ENCODE peak calls at places on chromosome 22, in nine cellular contexts. I, K, X, D, V, B, Y, G and J are unnamed samples.

GRCh38 chr22:20531404-20532181 is 24.2 kb downstream of the MED15 start:
- DNase-seq in K (no peak), I (no peak), X (peak), Y (no peak), G (peak), B (no peak), V (peak), D (no peak), J (peak)

GRCh38 chr22:30922151-30922611 is 46.4 kb downstream of the MORC2 start:
- DNase-seq in X (peak), I (no peak), B (no peak), D (no peak), V (peak), G (peak), Y (peak), K (peak), J (peak)

GRCh38 chr22:21615731-21616130 is 14.1 kb downstream of the YDJC start:
- DNase-seq in B (no peak), X (no peak), Y (no peak), G (no peak), D (no peak), K (no peak), I (no peak), V (no peak), J (no peak)

GRCh38 chr22:27133951-27134664 is 476.7 kb downstream of the MIAT start:
- DNase-seq in V (peak), I (no peak), G (no peak), Y (no peak), D (no peak), X (peak), K (peak), B (peak), J (peak)

GRCh38 chr22:46653596-46653995 is 33.4 kb downstream of the GRAMD4 start:
- DNase-seq in X (no peak), G (no peak), I (no peak), D (no peak), K (no peak), Y (no peak), B (no peak), V (peak), J (no peak)

GRCh38 chr22:36027960-36028645 is 521 bp downstream of the RBFOX2 start:
- DNase-seq in X (no peak), K (peak), G (peak), Y (no peak), V (peak), D (no peak), B (no peak), I (no peak), J (peak)

GRCh38 chr22:37545703-37546435 is 14.4 kb upstream of the CDC42EP1 start:
- DNase-seq in V (peak), I (peak), D (peak), Y (peak), K (peak), X (peak), B (no peak), G (no peak), J (peak)

GRCh38 chr22:46066691-46067090 is 83.6 kb upstream of the PPARA start:
- DNase-seq in D (peak), Y (no peak), G (no peak), K (peak), B (no peak), I (peak), X (peak), V (peak), J (peak)

GRCh38 chr22:20549232-20549841 is 41.9 kb downstream of the MED15 start:
- DNase-seq in G (no peak), X (no peak), V (no peak), B (peak), I (no peak), D (no peak), Y (no peak), K (peak), J (peak)

GRCh38 chr22:26553056-26553752 is 36.7 kb downstream of the TPST2 start:
- DNase-seq in X (no peak), V (no peak), D (no peak), Y (no peak), G (peak), B (no peak), I (no peak), K (no peak), J (no peak)

GRCh38 chr22:45029501-45029900 is 19.7 kb upstream of the PHF21B start:
- DNase-seq in K (no peak), V (no peak), I (no peak), B (no peak), X (no peak), G (no peak), D (no peak), Y (no peak), J (no peak)

GRCh38 chr22:33116846-33117547 is 58.8 kb upstream of the SYN3 start:
- DNase-seq in Y (no peak), V (no peak), X (no peak), K (no peak), I (no peak), D (no peak), B (no peak), G (no peak), J (no peak)

GRCh38 chr22:17570851-17571631 is 7.7 kb downstream of the SLC25A18 start:
- DNase-seq in B (no peak), K (peak), G (no peak), V (peak), I (peak), Y (peak), X (peak), D (peak), J (peak)
- TF ChIP-seq EP300 in B (no peak), K (peak), G (no peak), V (peak), I (peak), Y (peak), X (peak), D (peak), J (peak)

DNA sequence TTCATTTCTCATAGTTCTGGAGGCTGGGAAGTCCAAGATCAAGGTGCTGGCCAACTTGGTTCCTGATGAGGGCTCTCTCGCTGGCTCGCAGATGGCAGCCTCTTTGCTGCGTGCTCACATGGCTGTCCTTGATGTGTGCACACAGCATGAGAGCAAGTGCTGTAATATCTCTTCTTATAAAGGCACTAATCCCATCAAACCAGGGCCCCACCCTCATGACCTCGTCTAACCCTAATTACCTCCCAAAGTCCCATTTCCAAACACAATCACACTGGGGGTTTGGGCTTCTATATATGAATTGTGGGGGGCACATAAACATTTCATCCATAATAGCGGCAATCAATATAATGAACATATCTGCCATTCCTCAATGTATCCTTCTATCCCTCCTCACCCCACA is 1062.1 kb downstream of the BRD1 start:
- DNase-seq in B (no peak), Y (no peak), X (peak), V (no peak), K (no peak), I (no peak), G (no peak), D (peak), J (no peak)
- TF ChIP-seq EP300 in B (no peak), Y (no peak), X (no peak), V (no peak), K (no peak), I (no peak), G (no peak), D (no peak), J (no peak)

GRCh38 chr22:23274146-23274526 is 93.8 kb downstream of the BCR start:
- DNase-seq in G (no peak), V (no peak), I (no peak), B (peak), D (no peak), X (no peak), Y (no peak), K (no peak), J (no peak)

GRCh38 chr22:23273445-23274145 is 93.3 kb downstream of the BCR start:
- DNase-seq in K (no peak), G (no peak), V (no peak), I (no peak), D (no peak), B (peak), Y (no peak), X (no peak), J (no peak)

GRCh38 chr22:23272371-23272770 is 92.1 kb downstream of the BCR start:
- DNase-seq in V (no peak), B (peak), X (no peak), I (no peak), K (no peak), D (no peak), G (no peak), Y (no peak), J (no peak)

GRCh38 chr22:23271597-23271908 is 91.2 kb downstream of the BCR start:
- DNase-seq in K (no peak), X (no peak), Y (no peak), D (no peak), G (no peak), B (peak), V (no peak), I (no peak), J (no peak)

DNA sequence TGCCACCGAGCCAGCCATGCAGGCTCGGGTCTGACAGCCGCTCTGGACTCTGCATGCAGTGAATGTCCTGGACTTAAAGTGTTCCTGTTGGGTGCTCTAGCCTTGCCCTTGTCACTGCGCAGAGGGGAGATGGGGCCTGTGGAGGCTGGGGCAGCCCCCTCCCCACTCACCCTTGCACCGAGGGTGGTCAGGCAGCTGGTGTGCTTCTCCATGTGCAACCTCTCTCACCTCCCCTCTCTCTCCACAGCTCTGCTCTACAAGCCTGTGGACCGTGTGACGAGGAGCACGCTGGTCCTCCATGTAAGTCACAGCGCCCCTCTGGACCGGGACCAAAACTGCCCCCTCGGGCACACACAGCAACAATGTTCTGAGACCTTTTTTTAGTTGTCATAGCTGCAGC is 92.5 kb downstream of the BCR start:
- DNase-seq in I (no peak), D (no peak), Y (no peak), X (no peak), B (peak), K (no peak), G (no peak), V (no peak), J (no peak)
- TF ChIP-seq EP300 in I (no peak), D (no peak), Y (no peak), X (no peak), B (no peak), K (no peak), G (no peak), V (no peak), J (no peak)

DNA sequence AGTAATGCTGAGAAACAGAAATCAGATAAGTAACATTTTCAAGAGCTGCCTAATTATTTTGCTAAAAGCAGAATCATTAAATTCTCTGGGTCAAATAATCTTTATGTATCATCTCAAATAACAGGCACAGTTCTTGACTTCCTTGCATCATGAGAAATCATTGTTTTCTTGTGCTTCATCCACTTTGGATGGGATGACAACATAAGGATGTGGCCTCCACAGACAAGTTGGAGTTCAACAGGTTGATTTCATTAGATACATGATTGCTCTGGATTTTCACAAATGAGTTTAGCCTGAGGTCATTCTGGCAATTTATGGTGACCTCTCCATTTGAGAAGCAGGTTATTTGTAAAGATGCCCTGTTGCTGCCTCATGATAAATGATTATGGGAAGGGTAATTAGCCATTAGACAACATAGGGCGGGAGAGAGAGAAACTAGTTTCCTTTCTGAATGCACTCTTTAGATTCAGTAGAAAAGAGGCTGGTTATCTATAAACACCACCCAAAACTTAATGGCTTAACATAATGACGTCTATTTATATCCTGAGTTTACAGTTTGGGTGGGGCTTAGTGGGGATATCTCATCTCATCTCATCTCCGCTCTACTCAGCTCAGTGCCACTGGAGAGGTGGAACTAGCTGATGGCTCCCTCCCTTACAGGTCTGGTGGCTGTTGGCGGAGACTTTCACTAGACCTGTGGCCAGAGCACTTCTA is 35.0 kb upstream of the ADORA2A start:
- DNase-seq in Y (no peak), I (no peak), B (no peak), K (no peak), X (no peak), V (no peak), G (peak), D (no peak), J (no peak)
- TF ChIP-seq EP300 in Y (no peak), I (no peak), B (no peak), K (no peak), X (no peak), V (no peak), G (peak), D (no peak), J (no peak)

GRCh38 chr22:38824587-38824986 is 19.2 kb downstream of the NPTXR start:
- DNase-seq in G (no peak), Y (no peak), I (no peak), D (no peak), B (peak), X (peak), K (no peak), V (peak), J (peak)
- TF ChIP-seq EP300 in G (no peak), Y (no peak), I (no peak), D (no peak), B (no peak), X (no peak), K (no peak), V (no peak), J (no peak)